ENCODE peak calls at places on chromosomes 5 and 9, in five cellular contexts. One of them, this sample, is unnamed.

GRCh38 chr9:88532320-88532719 is 2.7 kb upstream of the NXNL2 start:
- DNase-seq in neural progenitor cell: peak
- DNase-seq in lower lobe of right lung: peak
- DNase-seq in H9: peak
- DNase-seq in endothelial cell: peak
- DNase-seq in this sample: no peak

GRCh38 chr5:143182106-143182505 is 221.4 kb downstream of the NR3C1 start:
- DNase-seq in neural progenitor cell: no peak
- DNase-seq in lower lobe of right lung: no peak
- DNase-seq in H9: no peak
- DNase-seq in endothelial cell: no peak
- DNase-seq in this sample: no peak

GRCh38 chr9:79577969-79578723 is 6.4 kb downstream of the TLE4 start:
- DNase-seq in neural progenitor cell: no peak
- DNase-seq in lower lobe of right lung: no peak
- DNase-seq in H9: no peak
- DNase-seq in endothelial cell: no peak
- DNase-seq in this sample: no peak

GRCh38 chr5:52778784-52779183 is 8.9 kb upstream of the ITGA1 start:
- DNase-seq in neural progenitor cell: no peak
- DNase-seq in lower lobe of right lung: no peak
- DNase-seq in H9: no peak
- DNase-seq in endothelial cell: no peak
- DNase-seq in this sample: no peak

GRCh38 chr5:95730730-95731570 is at the start of gene RHOBTB3:
- DNase-seq in neural progenitor cell: peak
- DNase-seq in lower lobe of right lung: peak
- DNase-seq in H9: peak
- DNase-seq in endothelial cell: peak
- DNase-seq in this sample: peak

GRCh38 chr9:113650207-113651131 is 186.9 kb downstream of the RGS3 start:
- DNase-seq in neural progenitor cell: no peak
- DNase-seq in lower lobe of right lung: no peak
- DNase-seq in H9: peak
- DNase-seq in endothelial cell: peak
- DNase-seq in this sample: no peak

GRCh38 chr9:89530721-89531120 is 32.8 kb upstream of the SEMA4D start:
- DNase-seq in neural progenitor cell: no peak
- DNase-seq in lower lobe of right lung: no peak
- DNase-seq in H9: no peak
- DNase-seq in endothelial cell: no peak
- DNase-seq in this sample: no peak

GRCh38 chr9:115008536-115008935 is 78.1 kb upstream of the TNFSF8 start:
- DNase-seq in neural progenitor cell: peak
- DNase-seq in lower lobe of right lung: no peak
- DNase-seq in H9: no peak
- DNase-seq in endothelial cell: no peak
- DNase-seq in this sample: no peak

GRCh38 chr9:121288874-121289553 is 21.1 kb downstream of the GSN start:
- DNase-seq in neural progenitor cell: peak
- DNase-seq in lower lobe of right lung: peak
- DNase-seq in H9: peak
- DNase-seq in endothelial cell: peak
- DNase-seq in this sample: no peak

GRCh38 chr9:80866576-80867227 is 822.6 kb downstream of the TLE1 start:
- DNase-seq in neural progenitor cell: no peak
- DNase-seq in lower lobe of right lung: no peak
- DNase-seq in H9: no peak
- DNase-seq in endothelial cell: no peak
- DNase-seq in this sample: no peak

GRCh38 chr5:126460459-126460858 is 37.2 kb downstream of the GRAMD2B start:
- DNase-seq in neural progenitor cell: no peak
- DNase-seq in lower lobe of right lung: no peak
- DNase-seq in H9: no peak
- DNase-seq in endothelial cell: no peak
- DNase-seq in this sample: no peak

GRCh38 chr5:86748538-86749105 is 130.9 kb downstream of the COX7C start:
- DNase-seq in neural progenitor cell: no peak
- DNase-seq in lower lobe of right lung: no peak
- DNase-seq in H9: no peak
- DNase-seq in endothelial cell: no peak
- DNase-seq in this sample: no peak

GRCh38 chr9:27535701-27536118 is 6.1 kb upstream of the MOB3B start:
- DNase-seq in neural progenitor cell: peak
- DNase-seq in lower lobe of right lung: no peak
- DNase-seq in H9: peak
- DNase-seq in endothelial cell: peak
- DNase-seq in this sample: no peak

GRCh38 chr5:36305571-36306326 is 4.0 kb upstream of the RANBP3L start:
- DNase-seq in neural progenitor cell: no peak
- DNase-seq in lower lobe of right lung: peak
- DNase-seq in H9: peak
- DNase-seq in endothelial cell: peak
- DNase-seq in this sample: no peak

GRCh38 chr9:19946446-19947109 is 157.7 kb upstream of the SLC24A2 start:
- DNase-seq in neural progenitor cell: peak
- DNase-seq in lower lobe of right lung: no peak
- DNase-seq in H9: no peak
- DNase-seq in endothelial cell: no peak
- DNase-seq in this sample: no peak

GRCh38 chr5:135018457-135018856 is 15.6 kb downstream of the PITX1 start:
- DNase-seq in neural progenitor cell: no peak
- DNase-seq in lower lobe of right lung: peak
- DNase-seq in H9: no peak
- DNase-seq in endothelial cell: no peak
- DNase-seq in this sample: no peak

GRCh38 chr9:107711528-107711927 is 222.0 kb upstream of the KLF4 start:
- DNase-seq in neural progenitor cell: no peak
- DNase-seq in lower lobe of right lung: no peak
- DNase-seq in H9: no peak
- DNase-seq in endothelial cell: no peak
- DNase-seq in this sample: no peak

GRCh38 chr5:95620870-95621838 is 1.3 kb downstream of the GPR150 start:
- DNase-seq in neural progenitor cell: peak
- DNase-seq in lower lobe of right lung: peak
- DNase-seq in H9: peak
- DNase-seq in endothelial cell: peak
- DNase-seq in this sample: peak

GRCh38 chr5:25568989-25569625 is 924.3 kb upstream of the CDH10 start:
- DNase-seq in neural progenitor cell: no peak
- DNase-seq in lower lobe of right lung: no peak
- DNase-seq in H9: peak
- DNase-seq in endothelial cell: no peak
- DNase-seq in this sample: no peak

GRCh38 chr5:176629853-176630680 is at the start of the genes EIF4E1B and SNCB:
- DNase-seq in neural progenitor cell: peak
- DNase-seq in lower lobe of right lung: no peak
- DNase-seq in H9: peak
- DNase-seq in endothelial cell: peak
- DNase-seq in this sample: no peak

GRCh38 chr5:59917121-59917520 is 23.6 kb upstream of the PDE4D start:
- DNase-seq in neural progenitor cell: no peak
- DNase-seq in lower lobe of right lung: no peak
- DNase-seq in H9: no peak
- DNase-seq in endothelial cell: no peak
- DNase-seq in this sample: no peak

GRCh38 chr5:134245101-134245604 is 19.3 kb upstream of the PPP2CA start:
- DNase-seq in neural progenitor cell: peak
- DNase-seq in lower lobe of right lung: no peak
- DNase-seq in H9: peak
- DNase-seq in endothelial cell: no peak
- DNase-seq in this sample: no peak

GRCh38 chr5:36581070-36581469 is 25.3 kb upstream of the SLC1A3 start:
- DNase-seq in neural progenitor cell: no peak
- DNase-seq in lower lobe of right lung: no peak
- DNase-seq in H9: no peak
- DNase-seq in endothelial cell: no peak
- DNase-seq in this sample: no peak

GRCh38 chr9:107336718-107337360 is 53.8 kb downstream of the RAD23B start:
- DNase-seq in neural progenitor cell: no peak
- DNase-seq in lower lobe of right lung: no peak
- DNase-seq in H9: no peak
- DNase-seq in endothelial cell: no peak
- DNase-seq in this sample: no peak

GRCh38 chr5:54656261-54656728 is 138.7 kb downstream of the SNX18 start:
- DNase-seq in neural progenitor cell: no peak
- DNase-seq in lower lobe of right lung: no peak
- DNase-seq in H9: no peak
- DNase-seq in endothelial cell: no peak
- DNase-seq in this sample: no peak

GRCh38 chr9:128372784-128373183 is 1.6 kb downstream of the URM1 start:
- DNase-seq in neural progenitor cell: no peak
- DNase-seq in lower lobe of right lung: no peak
- DNase-seq in H9: no peak
- DNase-seq in endothelial cell: no peak
- DNase-seq in this sample: no peak

GRCh38 chr5:105952875-105953274 is 1717.9 kb downstream of the EFNA5 start:
- DNase-seq in neural progenitor cell: no peak
- DNase-seq in lower lobe of right lung: no peak
- DNase-seq in H9: no peak
- DNase-seq in endothelial cell: no peak
- DNase-seq in this sample: no peak

GRCh38 chr5:78530342-78531096 is 118.1 kb downstream of the LHFPL2 start:
- DNase-seq in neural progenitor cell: no peak
- DNase-seq in lower lobe of right lung: no peak
- DNase-seq in H9: no peak
- DNase-seq in endothelial cell: no peak
- DNase-seq in this sample: no peak

GRCh38 chr5:157387683-157388093 is 72.3 kb upstream of the NIPAL4 start:
- DNase-seq in neural progenitor cell: no peak
- DNase-seq in lower lobe of right lung: no peak
- DNase-seq in H9: no peak
- DNase-seq in endothelial cell: no peak
- DNase-seq in this sample: no peak

GRCh38 chr5:62592558-62592957 is 13.9 kb downstream of the LRRC70 start:
- DNase-seq in neural progenitor cell: no peak
- DNase-seq in lower lobe of right lung: no peak
- DNase-seq in H9: no peak
- DNase-seq in endothelial cell: no peak
- DNase-seq in this sample: no peak

GRCh38 chr5:151924564-151925395 is at the start of gene GLRA1:
- DNase-seq in neural progenitor cell: peak
- DNase-seq in lower lobe of right lung: peak
- DNase-seq in H9: peak
- DNase-seq in endothelial cell: peak
- DNase-seq in this sample: peak

GRCh38 chr5:1014346-1014745 is 5.7 kb downstream of the NKD2 start:
- DNase-seq in neural progenitor cell: no peak
- DNase-seq in lower lobe of right lung: no peak
- DNase-seq in H9: no peak
- DNase-seq in endothelial cell: no peak
- DNase-seq in this sample: no peak

GRCh38 chr5:158511454-158511853 is 588.3 kb downstream of the EBF1 start:
- DNase-seq in neural progenitor cell: no peak
- DNase-seq in lower lobe of right lung: no peak
- DNase-seq in H9: no peak
- DNase-seq in endothelial cell: no peak
- DNase-seq in this sample: no peak

DNA sequence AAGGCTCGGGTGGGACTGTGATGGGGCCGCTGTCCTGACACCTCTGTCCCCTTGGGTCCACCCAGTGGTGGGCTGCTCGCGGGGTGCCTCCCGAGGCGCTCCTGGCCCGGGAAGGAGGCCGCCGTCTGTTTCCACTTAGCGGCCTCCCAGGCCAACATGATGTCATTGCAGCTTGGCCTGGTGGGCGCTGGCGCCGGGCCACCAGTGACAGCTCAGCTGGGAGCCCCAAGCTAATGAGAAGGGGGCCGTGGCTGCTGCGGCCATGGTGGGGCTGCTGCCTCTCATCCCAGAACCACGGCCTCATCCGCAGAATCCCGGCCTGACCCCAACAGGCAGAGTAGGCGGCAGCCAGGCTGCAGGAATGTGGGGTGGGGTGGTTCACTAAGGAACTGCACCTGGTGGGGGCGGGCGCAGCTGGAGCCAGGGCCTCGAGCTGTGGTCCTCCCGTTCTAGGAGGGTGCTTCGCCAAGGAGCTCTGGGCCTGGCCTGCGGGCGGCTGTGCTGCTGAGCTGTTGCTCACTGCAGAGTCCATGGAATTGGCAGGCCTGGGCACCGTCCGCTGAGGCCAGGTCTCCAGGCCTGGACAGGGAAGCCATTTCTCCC is 123.5 kb upstream of the COL5A1 start:
- DNase-seq in neural progenitor cell: no peak
- DNase-seq in lower lobe of right lung: peak
- DNase-seq in H9: peak
- DNase-seq in endothelial cell: no peak
- DNase-seq in this sample: no peak
- TF ChIP-seq CTCF in neural progenitor cell: no peak
- TF ChIP-seq CTCF in lower lobe of right lung: no peak
- TF ChIP-seq CTCF in H9: peak
- TF ChIP-seq CTCF in endothelial cell: no peak
- TF ChIP-seq CTCF in this sample: no peak

GRCh38 chr5:4905674-4906528 is 234.2 kb upstream of the ADAMTS16 start:
- DNase-seq in neural progenitor cell: peak
- DNase-seq in lower lobe of right lung: no peak
- DNase-seq in H9: peak
- DNase-seq in endothelial cell: peak
- DNase-seq in this sample: no peak
- TF ChIP-seq CTCF in neural progenitor cell: peak
- TF ChIP-seq CTCF in lower lobe of right lung: no peak
- TF ChIP-seq CTCF in H9: peak
- TF ChIP-seq CTCF in endothelial cell: peak
- TF ChIP-seq CTCF in this sample: peak

GRCh38 chr9:21266733-21267132 is 26.9 kb upstream of the IFNA14 start:
- DNase-seq in neural progenitor cell: no peak
- DNase-seq in lower lobe of right lung: no peak
- DNase-seq in H9: no peak
- DNase-seq in endothelial cell: no peak
- DNase-seq in this sample: no peak
- TF ChIP-seq CTCF in neural progenitor cell: no peak
- TF ChIP-seq CTCF in lower lobe of right lung: no peak
- TF ChIP-seq CTCF in H9: no peak
- TF ChIP-seq CTCF in endothelial cell: no peak
- TF ChIP-seq CTCF in this sample: no peak

GRCh38 chr5:141863569-141864178 is 14.5 kb downstream of the PCDH1 start:
- DNase-seq in neural progenitor cell: no peak
- DNase-seq in lower lobe of right lung: no peak
- DNase-seq in H9: no peak
- DNase-seq in endothelial cell: no peak
- DNase-seq in this sample: no peak
- TF ChIP-seq CTCF in neural progenitor cell: no peak
- TF ChIP-seq CTCF in lower lobe of right lung: no peak
- TF ChIP-seq CTCF in H9: peak
- TF ChIP-seq CTCF in endothelial cell: no peak
- TF ChIP-seq CTCF in this sample: no peak

GRCh38 chr9:137740311-137740710 is 121.5 kb downstream of the EHMT1 start:
- DNase-seq in neural progenitor cell: no peak
- DNase-seq in lower lobe of right lung: no peak
- DNase-seq in H9: no peak
- DNase-seq in endothelial cell: no peak
- DNase-seq in this sample: no peak
- TF ChIP-seq CTCF in neural progenitor cell: no peak
- TF ChIP-seq CTCF in lower lobe of right lung: no peak
- TF ChIP-seq CTCF in H9: no peak
- TF ChIP-seq CTCF in endothelial cell: no peak
- TF ChIP-seq CTCF in this sample: no peak

GRCh38 chr9:6576930-6577329 is 68.6 kb downstream of the GLDC start:
- DNase-seq in neural progenitor cell: no peak
- DNase-seq in lower lobe of right lung: no peak
- DNase-seq in H9: no peak
- DNase-seq in endothelial cell: no peak
- DNase-seq in this sample: no peak
- TF ChIP-seq CTCF in neural progenitor cell: no peak
- TF ChIP-seq CTCF in lower lobe of right lung: no peak
- TF ChIP-seq CTCF in H9: no peak
- TF ChIP-seq CTCF in endothelial cell: no peak
- TF ChIP-seq CTCF in this sample: no peak